ENCODE peak calls at places on chromosomes 13 and 19, in four cellular contexts. E, M, C and P are unnamed samples.

GRCh38 chr19:19554074-19555023 is 16.3 kb downstream of the CILP2 start:
- DNase-seq in E (peak; percentile 61), M (peak; percentile 48), C (peak; percentile 82), P (no peak)

GRCh38 chr13:46103037-46103436 is 1.8 kb downstream of the CPB2 start:
- DNase-seq in E (no peak), M (no peak), C (no peak), P (no peak)

GRCh38 chr13:53206455-53206854 is 177.8 kb downstream of the OLFM4 start:
- DNase-seq in E (no peak), M (no peak), C (no peak), P (no peak)

GRCh38 chr19:32339988-32340874 is 5.2 kb upstream of the ZNF507 start:
- DNase-seq in E (peak; percentile 61), M (peak; percentile 37), C (peak; percentile 85), P (peak; percentile 81)

GRCh38 chr19:1618157-1619093 is 13.2 kb upstream of the UQCR11 start:
- DNase-seq in E (peak; percentile 20), M (peak; percentile 11), C (peak; percentile 75), P (no peak)

GRCh38 chr13:107422421-107422820 is 792.9 kb downstream of the LIG4 start:
- DNase-seq in E (no peak), M (no peak), C (no peak), P (no peak)

GRCh38 chr19:2462635-2463421 is 6.1 kb upstream of the LMNB2 start:
- DNase-seq in E (peak; percentile 98), M (no peak), C (peak; percentile 81), P (peak; percentile 83)

GRCh38 chr19:2998642-2999041 is 21.3 kb downstream of the TLE6 start:
- DNase-seq in E (no peak), M (no peak), C (no peak), P (no peak)

GRCh38 chr19:39060130-39060529 is 24.0 kb upstream of the ACP7 start:
- DNase-seq in E (no peak), M (no peak), C (no peak), P (no peak)

GRCh38 chr13:98743377-98743776 is 9.1 kb downstream of the SLC15A1 start:
- DNase-seq in E (no peak), M (no peak), C (no peak), P (no peak)

GRCh38 chr13:48144413-48145035 is 49.6 kb upstream of the MED4 start:
- DNase-seq in E (peak; percentile 92), M (no peak), C (peak; percentile 60), P (no peak)

GRCh38 chr19:29687244-29687896 is 22.1 kb downstream of the PLEKHF1 start:
- DNase-seq in E (peak; percentile 98), M (no peak), C (peak; percentile 53), P (no peak)

GRCh38 chr13:101751488-101751887 is 299.0 kb downstream of the ITGBL1 start:
- DNase-seq in E (peak; percentile 74), M (no peak), C (no peak), P (no peak)

GRCh38 chr19:45523642-45524256 is 16.5 kb downstream of the VASP start:
- DNase-seq in E (peak; percentile 89), M (peak; percentile 66), C (peak; percentile 88), P (peak; percentile 80)

GRCh38 chr19:610071-610800 is 20.6 kb downstream of the HCN2 start:
- DNase-seq in E (peak; percentile 16), M (peak; percentile 54), C (peak; percentile 78), P (no peak)

GRCh38 chr19:610801-611505 is 21.3 kb downstream of the HCN2 start:
- DNase-seq in E (peak; percentile 95), M (peak; percentile 52), C (peak; percentile 82), P (no peak)

GRCh38 chr19:613732-614567 is 19.4 kb downstream of the POLRMT start:
- DNase-seq in E (no peak), M (no peak), C (no peak), P (no peak)

GRCh38 chr19:612941-613340 is 20.4 kb downstream of the POLRMT start:
- DNase-seq in E (no peak), M (no peak), C (no peak), P (peak; percentile 42)

GRCh38 chr19:611506-611869 is 21.8 kb downstream of the HCN2 start:
- DNase-seq in E (peak; percentile 91), M (peak; percentile 32), C (no peak), P (no peak)
- H3K27ac ChIP-seq in E (no peak overlapping the region), M (peak overlapping the region; percentile 67), C (peak overlapping the region; percentile 47), P (no peak overlapping the region)

DNA sequence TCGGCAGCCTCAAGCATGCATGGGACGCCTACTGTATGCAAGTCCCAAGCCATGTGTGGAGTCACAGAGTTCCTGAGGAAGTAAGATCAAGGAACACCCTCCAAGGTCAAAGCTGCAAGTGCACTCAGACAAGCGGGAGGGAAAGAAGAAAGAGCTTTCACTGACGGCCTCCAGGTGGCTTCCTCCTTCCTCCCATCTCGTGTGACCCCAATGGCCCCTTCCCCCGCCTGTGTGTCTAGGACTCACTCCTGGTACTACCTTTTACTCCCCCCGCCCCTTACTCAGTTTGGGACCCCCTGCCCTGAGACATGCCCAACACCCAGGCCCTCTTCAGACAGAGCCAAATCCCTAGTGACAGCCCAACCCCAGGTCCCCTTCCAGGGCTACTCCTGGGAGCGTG is 6.0 kb downstream of the HAUS8 start:
- DNase-seq in E (no peak), M (no peak), C (no peak), P (no peak)
- TF ChIP-seq CTCF in E (no peak), M (no peak), C (no peak), P (no peak)

DNA sequence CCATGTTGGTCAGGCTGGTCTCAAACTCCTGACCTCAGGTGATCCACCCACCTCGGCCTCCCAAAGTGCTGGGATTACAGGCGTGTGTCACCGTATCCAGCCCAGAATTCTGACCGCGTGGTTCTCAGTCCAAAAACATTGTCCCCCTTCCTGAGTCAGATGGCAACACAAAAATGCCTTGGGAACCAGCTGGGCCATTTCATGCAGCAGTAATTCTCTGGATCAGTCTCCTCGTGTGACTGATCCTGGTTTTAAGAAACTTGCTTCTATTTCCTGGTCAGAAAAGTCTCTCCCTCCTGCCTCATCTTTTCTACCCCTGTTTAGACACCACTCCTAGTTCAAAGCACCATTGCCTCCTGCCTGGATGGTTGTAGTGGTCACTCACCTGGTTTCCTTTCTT is 60.9 kb upstream of the USP29 start:
- DNase-seq in E (no peak), M (no peak), C (no peak), P (no peak)
- H3K27me3 ChIP-seq in E (no peaks in the 10 kb centered on the region), M (no peaks in the 10 kb centered on the region), C (no peaks in the 10 kb centered on the region), P (no peaks in the 10 kb centered on the region)

DNA sequence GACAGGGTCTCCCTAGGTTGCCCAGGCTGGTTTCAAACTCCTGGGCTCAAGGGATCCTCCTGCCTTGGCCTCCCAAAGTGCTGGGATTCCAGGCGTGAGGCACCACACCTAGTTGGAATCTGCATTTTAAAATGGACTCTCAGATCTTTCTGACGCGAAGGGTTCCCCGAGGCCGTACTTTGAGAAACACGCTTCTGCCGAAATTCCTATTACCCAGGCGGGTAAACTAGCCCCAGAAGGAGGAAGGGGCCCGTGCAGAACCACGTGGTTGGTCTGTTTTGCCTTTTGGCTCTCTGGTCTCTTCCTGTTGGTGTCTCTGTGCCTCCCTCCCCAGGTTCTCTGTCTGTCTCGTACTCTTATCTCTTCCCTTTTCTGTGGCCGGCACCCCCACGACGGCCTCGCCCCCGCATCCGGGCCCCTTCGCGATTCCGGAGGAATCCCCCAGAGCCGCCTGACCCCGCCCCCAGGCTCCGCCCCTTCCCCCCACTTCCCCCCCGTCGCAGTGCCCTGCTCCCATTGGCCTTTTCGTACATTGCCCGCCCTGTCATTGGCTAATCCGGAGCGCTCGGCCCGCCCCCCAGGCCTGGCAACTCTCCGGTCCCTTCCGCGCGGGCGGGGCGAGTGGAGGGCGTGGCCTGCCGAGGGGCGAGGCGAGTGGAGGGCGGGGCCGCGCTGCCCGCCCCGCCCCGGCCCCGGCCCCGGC is at the start of gene TNFAIP8L1:
- DNase-seq in E (peak; percentile 98), M (peak; percentile 100), C (peak; percentile 99), P (peak; percentile 97)
- H3K27ac ChIP-seq in E (peak within 1 kb of the TSS; percentile 33), M (peak within 1 kb of the TSS; percentile 87), C (peak within 1 kb of the TSS; percentile 74), P (peak within 1 kb of the TSS; percentile 51)

GRCh38 chr13:44410328-44410859 is 36.8 kb downstream of the SERP2 start:
- DNase-seq in E (no peak), M (no peak), C (no peak), P (no peak)
- TF ChIP-seq CTCF in E (no peak), M (no peak), C (no peak), P (no peak)

GRCh38 chr13:111131048-111131447 is 15.9 kb downstream of the ARHGEF7 start:
- DNase-seq in E (no peak), M (no peak), C (no peak), P (no peak)

GRCh38 chr13:111131610-111132009 is 16.5 kb downstream of the ARHGEF7 start:
- DNase-seq in E (no peak), M (no peak), C (no peak), P (no peak)

GRCh38 chr13:111132948-111133347 is 17.8 kb downstream of the ARHGEF7 start:
- DNase-seq in E (no peak), M (no peak), C (no peak), P (no peak)

GRCh38 chr13:111129465-111130110 is 14.5 kb downstream of the ARHGEF7 start:
- DNase-seq in E (no peak), M (no peak), C (no peak), P (no peak)

GRCh38 chr13:111130111-111130508 is 15.0 kb downstream of the ARHGEF7 start:
- DNase-seq in E (no peak), M (no peak), C (no peak), P (no peak)
- H3K27me3 ChIP-seq in E (peaks cover 13% of the 10 kb centered on the region), M (no peaks in the 10 kb centered on the region), C (no peaks in the 10 kb centered on the region), P (no peaks in the 10 kb centered on the region)

GRCh38 chr13:85709072-85709471 is 90.1 kb downstream of the SLITRK6 start:
- DNase-seq in E (peak; percentile 1), M (no peak), C (no peak), P (no peak)

GRCh38 chr13:85709721-85710120 is 89.5 kb downstream of the SLITRK6 start:
- DNase-seq in E (no peak), M (no peak), C (no peak), P (no peak)

GRCh38 chr13:85710545-85710944 is 88.7 kb downstream of the SLITRK6 start:
- DNase-seq in E (no peak), M (no peak), C (no peak), P (no peak)
- H3K27ac ChIP-seq in E (no peak overlapping the region), M (no peak overlapping the region), C (no peak overlapping the region), P (no peak overlapping the region)

GRCh38 chr19:40228863-40229262 is 2.4 kb upstream of the CCNP start:
- DNase-seq in E (no peak), M (no peak), C (no peak), P (no peak)
- TF ChIP-seq CTCF in E (no peak), M (no peak), C (no peak), P (no peak)

GRCh38 chr19:6270822-6271221 is 9.0 kb downstream of the MLLT1 start:
- DNase-seq in E (no peak), M (no peak), C (no peak), P (no peak)

GRCh38 chr19:6272411-6272791 is 7.4 kb downstream of the MLLT1 start:
- DNase-seq in E (no peak), M (no peak), C (no peak), P (no peak)

GRCh38 chr19:6270076-6270745 is 9.6 kb downstream of the MLLT1 start:
- DNase-seq in E (no peak), M (no peak), C (no peak), P (peak; percentile 90)

GRCh38 chr19:6271721-6272410 is 7.9 kb downstream of the MLLT1 start:
- DNase-seq in E (peak; percentile 91), M (no peak), C (peak; percentile 72), P (peak; percentile 90)

DNA sequence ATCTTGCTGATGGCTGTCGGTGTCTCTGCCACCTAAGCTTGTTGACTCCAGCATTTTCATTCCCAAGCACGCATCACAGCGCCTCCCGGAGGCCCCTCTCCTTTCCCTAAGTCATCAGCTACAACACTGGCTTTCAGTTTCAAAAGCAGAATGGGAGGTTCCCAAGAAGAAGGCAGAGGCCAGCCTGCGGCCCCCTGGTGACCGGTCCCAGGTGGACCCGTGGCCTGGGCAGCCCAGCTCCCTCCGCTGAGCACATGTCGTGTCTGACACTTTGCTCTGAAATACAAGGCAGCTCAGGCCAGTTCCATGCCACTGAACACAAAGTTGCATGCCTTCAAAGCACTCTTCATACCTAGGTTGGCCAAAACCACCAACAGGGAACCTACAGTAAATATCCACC is 8.5 kb downstream of the MLLT1 start:
- DNase-seq in E (no peak), M (no peak), C (peak; percentile 22), P (no peak)
- H3K27me3 ChIP-seq in E (no peaks in the 10 kb centered on the region), M (no peaks in the 10 kb centered on the region), C (no peaks in the 10 kb centered on the region), P (no peaks in the 10 kb centered on the region)